ENCODE peak calls at places on chromosomes 2 and 18, in four cellular contexts. S, W, A and G are unnamed samples.
A peak's percentile ranks its signal among the peaks of the same experiment; 100 is the strongest.

GRCh38 chr2:207528980-207529329 is 807 bp upstream of the CREB1 start:
- DNase-seq in S (peak; percentile 21), W (peak; percentile 55), A (peak; percentile 46), G (no peak)

GRCh38 chr2:152486737-152487063 is 151.7 kb downstream of the FMNL2 start:
- DNase-seq in S (no peak), W (no peak), A (no peak), G (no peak)

GRCh38 chr2:234203135-234203984 is 152.9 kb downstream of the SPP2 start:
- DNase-seq in S (no peak), W (peak; percentile 94), A (no peak), G (no peak)

GRCh38 chr2:28547906-28548600 is 52.2 kb downstream of the PLB1 start:
- DNase-seq in S (no peak), W (no peak), A (no peak), G (no peak)

GRCh38 chr2:227365833-227366232 is 13.3 kb downstream of the TM4SF20 start:
- DNase-seq in S (no peak), W (no peak), A (no peak), G (no peak)

GRCh38 chr2:222575618-222576017 is 80.3 kb downstream of the FARSB start:
- DNase-seq in S (no peak), W (no peak), A (no peak), G (no peak)

GRCh38 chr2:86498468-86499260 is 57.5 kb downstream of the KDM3A start:
- DNase-seq in S (no peak), W (peak; percentile 79), A (no peak), G (no peak)

GRCh38 chr2:21740529-21740928 is 616.8 kb downstream of the TDRD15 start:
- DNase-seq in S (no peak), W (no peak), A (no peak), G (no peak)

GRCh38 chr2:98551316-98551715 is 57.0 kb downstream of the COA5 start:
- DNase-seq in S (no peak), W (no peak), A (no peak), G (no peak)

GRCh38 chr18:61637319-61637718 is 255.5 kb downstream of the RNF152 start:
- DNase-seq in S (no peak), W (no peak), A (no peak), G (no peak)

GRCh38 chr2:174048238-174048637 is 83.1 kb upstream of the SP3 start:
- DNase-seq in S (no peak), W (no peak), A (peak; percentile 54), G (no peak)
- TF ChIP-seq CTCF in S (no peak), W (no peak), A (peak; percentile 41), G (no peak)

DNA sequence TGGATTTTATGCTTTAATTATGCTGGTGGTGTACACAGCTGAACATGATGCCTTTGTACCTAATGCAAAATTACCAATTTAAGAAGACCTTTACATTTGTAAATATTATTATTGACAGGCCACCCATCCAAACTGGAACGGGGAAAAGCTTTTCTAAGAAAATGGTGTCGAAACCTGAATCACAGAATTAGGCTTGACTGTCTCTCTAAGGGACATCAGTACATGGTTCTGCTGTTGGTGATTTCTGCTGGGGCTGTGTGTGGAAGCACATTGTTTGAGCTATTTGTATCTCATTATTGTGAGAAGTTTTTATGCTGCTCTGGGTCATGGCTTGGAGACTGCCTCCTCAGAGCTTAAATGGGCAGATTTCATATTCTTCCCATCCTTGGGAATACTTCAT is 420.9 kb upstream of the POU3F3 start:
- DNase-seq in S (no peak), W (no peak), A (no peak), G (no peak)
- TF ChIP-seq CTCF in S (no peak), W (no peak), A (no peak), G (no peak)

DNA sequence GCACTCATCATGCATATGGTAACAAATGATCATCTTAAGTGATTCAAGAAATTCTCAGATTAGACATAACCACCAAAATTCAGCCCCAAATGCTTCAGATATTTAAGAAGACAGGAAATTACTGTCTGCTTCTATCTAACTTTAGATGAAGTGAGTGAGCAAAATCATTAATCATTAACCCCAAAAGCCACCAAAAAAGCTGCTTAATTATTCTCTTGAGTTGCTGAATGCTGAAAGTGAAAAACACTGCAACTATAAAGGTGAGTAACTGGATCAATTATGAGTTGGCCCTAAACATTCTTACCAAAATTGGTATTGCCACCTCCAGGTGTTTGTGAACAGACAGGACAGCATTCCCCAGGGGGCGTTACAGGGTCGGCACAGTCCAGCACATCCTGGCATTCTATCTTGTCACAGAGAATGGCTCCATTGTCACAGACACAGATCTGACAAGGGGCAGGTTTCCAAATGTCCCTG is 69.6 kb downstream of the COL5A2 start:
- DNase-seq in S (no peak), W (no peak), A (no peak), G (no peak)
- TF ChIP-seq CTCF in S (no peak), W (no peak), A (no peak), G (no peak)

GRCh38 chr2:122531803-122532344 is 776.4 kb downstream of the TSN start:
- DNase-seq in S (peak; percentile 28), W (no peak), A (no peak), G (no peak)
- TF ChIP-seq CTCF in S (peak; percentile 55), W (no peak), A (peak; percentile 39), G (no peak)

GRCh38 chr2:238140721-238141540 is 2.5 kb downstream of the KLHL30 start:
- DNase-seq in S (no peak), W (no peak), A (no peak), G (no peak)

GRCh38 chr2:238138331-238139102 is at the start of gene KLHL30:
- DNase-seq in S (no peak), W (no peak), A (no peak), G (no peak)

GRCh38 chr2:238141541-238142318 is 3.3 kb downstream of the KLHL30 start:
- DNase-seq in S (no peak), W (peak; percentile 70), A (no peak), G (no peak)

GRCh38 chr2:238139141-238139840 is 823 bp downstream of the KLHL30 start:
- DNase-seq in S (no peak), W (no peak), A (peak; percentile 67), G (no peak)

GRCh38 chr2:238139841-238140439 is 1.5 kb downstream of the KLHL30 start:
- DNase-seq in S (no peak), W (no peak), A (no peak), G (no peak)
- TF ChIP-seq CTCF in S (no peak), W (no peak), A (no peak), G (no peak)

GRCh38 chr2:13052547-13052946 is 335.8 kb downstream of the TRIB2 start:
- DNase-seq in S (no peak), W (no peak), A (no peak), G (no peak)

GRCh38 chr2:13050764-13051163 is 334.0 kb downstream of the TRIB2 start:
- DNase-seq in S (no peak), W (no peak), A (no peak), G (no peak)

DNA sequence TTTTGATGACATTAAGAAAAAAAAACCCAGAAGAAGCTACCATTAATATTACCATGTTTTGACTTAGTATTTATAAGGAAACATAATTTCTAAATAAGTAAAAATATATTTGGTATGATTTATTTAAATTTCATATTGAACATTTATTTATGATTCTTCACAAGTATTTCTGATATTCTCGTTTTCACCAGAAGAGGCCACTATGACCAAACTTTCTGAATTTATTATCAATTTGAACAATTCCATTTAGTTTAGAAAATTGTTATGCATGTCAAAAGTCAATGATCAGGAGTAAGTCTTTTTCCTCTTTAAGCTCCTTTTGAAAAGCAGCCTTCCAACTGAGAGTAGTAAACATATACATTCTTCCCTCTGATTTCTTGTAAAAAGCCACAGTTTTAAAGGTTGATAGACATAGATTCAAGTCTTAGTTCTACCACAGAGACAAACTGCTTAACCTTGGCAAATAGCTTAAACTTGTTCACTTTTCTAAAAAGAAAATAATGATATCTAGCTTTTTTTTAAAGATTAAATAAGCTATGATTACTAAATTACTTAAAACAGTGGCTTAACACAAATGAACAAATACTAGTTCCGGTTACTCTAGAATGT is 329.9 kb downstream of the TRIB2 start:
- DNase-seq in S (no peak), W (no peak), A (no peak), G (no peak)
- TF ChIP-seq CTCF in S (peak; percentile 73), W (peak; percentile 59), A (peak; percentile 40), G (peak; percentile 51)

GRCh38 chr18:63025251-63025710 is 294.3 kb downstream of the BCL2 start:
- DNase-seq in S (no peak), W (peak; percentile 9), A (no peak), G (peak; percentile 47)

GRCh38 chr18:63017977-63018376 is 301.6 kb downstream of the BCL2 start:
- DNase-seq in S (no peak), W (no peak), A (no peak), G (no peak)

GRCh38 chr18:63028380-63028779 is 291.2 kb downstream of the BCL2 start:
- DNase-seq in S (no peak), W (no peak), A (no peak), G (no peak)

GRCh38 chr18:63022429-63023022 is 297.0 kb downstream of the BCL2 start:
- DNase-seq in S (peak; percentile 36), W (no peak), A (no peak), G (no peak)
- TF ChIP-seq CTCF in S (peak; percentile 61), W (peak; percentile 21), A (peak; percentile 41), G (peak; percentile 64)

DNA sequence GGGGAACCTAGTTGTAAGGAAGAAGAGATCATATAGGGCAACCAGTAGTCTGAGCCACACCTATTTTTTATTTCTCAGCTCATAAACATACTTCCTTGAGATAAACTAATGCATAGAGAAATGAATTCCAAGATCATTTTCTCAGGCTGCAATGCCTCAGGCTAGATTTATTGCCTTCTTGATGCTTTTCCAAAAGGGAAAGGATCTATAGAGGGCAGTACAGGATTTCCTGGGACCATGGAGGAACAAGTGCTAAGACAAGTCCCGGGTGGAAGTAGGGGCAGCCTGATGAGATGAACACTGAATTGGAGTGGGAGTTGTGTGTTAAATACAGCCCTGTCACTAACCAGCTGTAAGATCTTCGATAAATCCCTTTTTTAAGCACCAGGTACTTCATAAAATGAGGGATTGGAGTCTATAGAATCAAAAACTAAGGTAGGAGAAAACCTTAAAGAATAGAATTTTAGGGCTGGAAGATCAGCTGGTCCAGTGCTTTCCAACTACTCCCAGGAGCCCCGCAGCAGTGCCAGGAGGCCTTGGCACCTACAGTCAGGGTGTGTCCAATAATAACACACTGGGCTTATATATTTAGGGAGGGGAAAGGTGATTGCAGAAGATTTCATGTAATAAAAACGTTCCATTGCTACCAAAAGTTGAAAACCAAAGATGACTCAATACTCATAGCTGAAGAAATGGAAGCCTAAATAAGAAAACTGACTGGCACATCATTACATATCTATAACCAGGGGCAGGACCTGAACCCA is 58.1 kb downstream of the SERTAD2 start:
- DNase-seq in S (no peak), W (no peak), A (no peak), G (no peak)
- TF ChIP-seq CTCF in S (peak; percentile 33), W (no peak), A (no peak), G (no peak)